ENCODE peak calls at places on chromosomes 4 and X, in eight cellular contexts. H is lower leg skin; U is mucosa of descending colon; P is CD8-positive, alpha-beta T cell; D is retinal pigment epithelial cell; Q is cardiac muscle cell; X is astrocyte; J is hepatocyte. R is an unnamed sample.

GRCh38 chr4:7183161-7183560 is 9.2 kb upstream of the SORCS2 start:
- DNase-seq in J (no peak), X (no peak), P (no peak), D (no peak), Q (no peak), H (peak), U (no peak), R (no peak)

GRCh38 chrX:99301990-99302389 is 1108.1 kb downstream of the PCDH19 start:
- DNase-seq in P (no peak), Q (peak), H (no peak), D (no peak), X (no peak), U (no peak), J (peak), R (no peak)

GRCh38 chrX:78747471-78747870 is at the start of gene LPAR4:
- DNase-seq in U (no peak), D (no peak), X (peak), H (no peak), P (no peak), Q (peak), J (peak), R (no peak)

GRCh38 chr4:177484613-177485021 is 42.4 kb upstream of the AGA start:
- DNase-seq in P (no peak), U (no peak), J (no peak), Q (no peak), D (peak), X (peak), H (no peak), R (no peak)

GRCh38 chr4:76902233-76902890 is 4.4 kb upstream of the SOWAHB start:
- DNase-seq in U (no peak), Q (no peak), X (no peak), H (no peak), J (peak), D (no peak), P (no peak), R (no peak)

GRCh38 chr4:8271821-8272220 is 2.3 kb downstream of the HTRA3 start:
- DNase-seq in U (no peak), J (no peak), P (no peak), Q (no peak), X (no peak), H (no peak), D (no peak), R (no peak)

GRCh38 chrX:109632906-109633504 is 8.0 kb upstream of the KCNE5 start:
- DNase-seq in H (no peak), D (no peak), Q (peak), X (no peak), J (peak), P (no peak), U (no peak), R (no peak)

GRCh38 chr4:87270144-87270543 is 49.7 kb upstream of the KLHL8 start:
- DNase-seq in Q (peak), P (no peak), H (no peak), D (no peak), U (no peak), J (peak), X (peak), R (no peak)

GRCh38 chr4:8332038-8332857 is 62.7 kb downstream of the HTRA3 start:
- DNase-seq in H (peak), D (no peak), X (no peak), Q (no peak), U (no peak), J (no peak), P (no peak), R (no peak)

GRCh38 chrX:112148397-112148796 is 65.8 kb upstream of the TRPC5 start:
- DNase-seq in P (no peak), X (no peak), U (no peak), H (no peak), Q (no peak), J (no peak), D (no peak), R (no peak)

GRCh38 chr4:162705130-162705803 is 461.4 kb downstream of the NAF1 start:
- DNase-seq in H (no peak), U (no peak), D (no peak), J (no peak), P (no peak), Q (peak), X (no peak), R (no peak)

GRCh38 chr4:2058264-2059033 is 678 bp upstream of the NAT8L start:
- DNase-seq in J (peak), U (no peak), P (no peak), H (no peak), X (no peak), Q (peak), D (no peak), R (peak)

GRCh38 chr4:1371151-1371830 is 24.3 kb downstream of the UVSSA start:
- DNase-seq in J (no peak), U (peak), X (no peak), Q (no peak), P (no peak), D (no peak), H (peak), R (peak)

GRCh38 chrX:112513154-112513553 is 166.6 kb downstream of the LHFPL1 start:
- DNase-seq in H (no peak), Q (no peak), P (no peak), J (peak), U (no peak), X (peak), D (no peak), R (no peak)

GRCh38 chrX:46670316-46670715 is 88.6 kb downstream of the SLC9A7 start:
- DNase-seq in J (no peak), U (no peak), D (no peak), Q (no peak), H (no peak), X (no peak), P (no peak), R (no peak)

GRCh38 chrX:46665232-46666162 is 91.9 kb downstream of the CHST7 start:
- DNase-seq in D (no peak), X (no peak), J (no peak), Q (peak), P (no peak), H (no peak), U (no peak), R (no peak)

GRCh38 chrX:46662188-46662587 is 88.6 kb downstream of the CHST7 start:
- DNase-seq in D (no peak), X (no peak), P (no peak), J (no peak), H (no peak), U (no peak), Q (no peak), R (no peak)

GRCh38 chrX:46662594-46662993 is 89.0 kb downstream of the CHST7 start:
- DNase-seq in U (no peak), H (no peak), X (no peak), D (no peak), P (no peak), Q (no peak), J (no peak), R (no peak)

DNA sequence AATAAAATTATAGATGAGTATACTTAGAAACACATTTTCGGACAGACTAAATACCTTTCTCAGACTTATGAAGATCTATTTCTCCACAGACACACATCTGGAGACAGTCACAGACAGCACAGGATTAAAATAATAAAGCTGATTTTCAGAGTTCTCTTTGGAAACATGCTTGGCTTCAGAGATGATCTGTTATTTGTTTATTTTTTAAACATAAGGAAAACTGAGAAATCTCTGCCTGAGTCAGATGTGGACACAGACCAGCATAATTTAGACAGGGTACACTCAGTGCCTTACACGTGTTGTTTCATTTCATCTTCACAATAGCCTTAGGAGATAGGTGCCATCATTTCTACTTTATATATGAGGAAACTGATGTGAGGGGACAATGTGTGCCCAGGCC is 92.1 kb downstream of the SLC9A7 start:
- DNase-seq in U (no peak), D (no peak), Q (no peak), X (no peak), H (no peak), J (no peak), P (no peak), R (no peak)
- H3K4me3 ChIP-seq in U (no peak), D (no peak), Q (no peak), X (no peak), H (no peak), J (no peak), P (no peak), R (no peak)

GRCh38 chrX:85996555-85996954 is 50.8 kb downstream of the CHM start:
- DNase-seq in Q (no peak), J (no peak), D (no peak), U (no peak), H (no peak), P (no peak), X (no peak), R (no peak)

GRCh38 chrX:85998954-85999353 is 48.4 kb downstream of the CHM start:
- DNase-seq in Q (no peak), J (no peak), H (no peak), P (no peak), U (no peak), D (no peak), X (no peak), R (no peak)

DNA sequence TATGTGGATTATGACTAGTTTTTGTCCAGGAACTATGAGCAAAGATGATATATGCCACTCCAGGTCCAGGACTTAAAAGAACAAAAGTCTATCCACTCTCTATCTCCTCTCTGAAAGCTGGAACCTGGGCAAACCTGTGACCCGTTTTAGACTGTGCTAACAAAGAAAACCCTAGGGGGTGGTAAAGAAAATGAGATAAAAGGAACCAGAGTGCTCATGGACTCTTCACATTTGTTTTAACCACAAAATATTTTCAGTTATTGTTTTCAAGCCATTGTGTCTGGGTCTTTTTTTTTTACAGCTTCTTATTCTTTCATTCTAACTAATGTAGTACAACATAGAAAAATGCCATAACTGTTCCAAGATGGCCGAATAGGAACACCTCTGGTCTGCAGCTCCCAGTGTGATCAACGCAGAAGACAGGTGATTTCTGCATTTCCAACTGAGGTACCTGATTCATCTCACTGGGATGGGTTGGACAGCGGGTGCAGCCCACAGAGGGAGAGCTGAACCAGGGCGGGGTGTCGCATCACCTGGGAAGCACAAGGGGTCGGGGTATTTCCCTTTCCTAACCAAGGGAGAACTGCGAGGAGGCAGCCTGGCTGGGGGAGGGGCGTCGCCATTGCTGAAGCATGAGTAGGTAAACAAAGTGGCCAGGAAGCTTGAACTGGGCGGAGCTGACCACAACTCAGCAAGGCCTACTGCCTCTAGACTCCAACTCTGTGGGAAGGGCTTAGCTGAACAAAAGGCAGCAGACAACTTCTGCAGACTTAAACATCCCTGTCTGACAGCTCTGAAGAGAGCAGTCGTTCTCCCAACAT is 45.1 kb downstream of the CHM start:
- DNase-seq in J (peak), P (no peak), U (peak), H (no peak), Q (peak), D (no peak), X (peak), R (peak)
- H3K4me3 ChIP-seq in J (no peak), P (no peak), U (no peak), H (no peak), Q (no peak), D (no peak), X (no peak), R (no peak)

GRCh38 chrX:69538321-69538876 is 34.3 kb downstream of the NALF2 start:
- DNase-seq in P (peak), U (peak), D (no peak), X (no peak), Q (peak), J (peak), H (peak), R (peak)
- H3K4me3 ChIP-seq in P (no peak), U (no peak), D (peak), X (peak), Q (peak), J (peak), H (no peak), R (peak)

GRCh38 chr4:83112239-83112638 is 2.3 kb downstream of the PLAC8 start:
- DNase-seq in P (no peak), Q (no peak), H (no peak), J (no peak), U (no peak), X (no peak), D (no peak), R (no peak)
- H3K4me3 ChIP-seq in P (peak), Q (no peak), H (no peak), J (no peak), U (peak), X (no peak), D (no peak), R (no peak)

GRCh38 chrX:123320622-123321021 is 136.5 kb downstream of the GRIA3 start:
- DNase-seq in H (no peak), Q (no peak), D (no peak), P (no peak), J (no peak), U (no peak), X (no peak), R (no peak)
- H3K4me3 ChIP-seq in H (no peak), Q (no peak), D (no peak), P (no peak), J (no peak), U (no peak), X (no peak), R (no peak)